ENCODE peak calls at places on chromosomes 7 and 10, in eight cellular contexts. One of them, this sample, is unnamed.

GRCh38 chr10:99658622-99659030 is 683 bp upstream of the ENTPD7 start:
- DNase-seq in hypothalamus: no peak
- DNase-seq in HCEC 1CT: no peak
- DNase-seq in T-helper 17 cell: no peak
- DNase-seq in Daoy: peak
- DNase-seq in T1000: no peak
- DNase-seq in GM10248: no peak
- DNase-seq in KG1: no peak
- DNase-seq in this sample: peak

GRCh38 chr7:388023-388355 is 98.0 kb downstream of the FOXL3 start:
- DNase-seq in KG1: no peak
- DNase-seq in T1000: no peak
- DNase-seq in GM10248: no peak
- DNase-seq in hypothalamus: no peak
- DNase-seq in Daoy: peak
- DNase-seq in T-helper 17 cell: no peak
- DNase-seq in HCEC 1CT: no peak
- DNase-seq in this sample: no peak

GRCh38 chr7:68700414-68700813 is 897.9 kb upstream of the AUTS2 start:
- DNase-seq in Daoy: no peak
- DNase-seq in KG1: no peak
- DNase-seq in GM10248: no peak
- DNase-seq in HCEC 1CT: no peak
- DNase-seq in T-helper 17 cell: no peak
- DNase-seq in hypothalamus: no peak
- DNase-seq in T1000: no peak
- DNase-seq in this sample: no peak

GRCh38 chr7:26910221-26910620 is 45.8 kb upstream of the SKAP2 start:
- DNase-seq in T-helper 17 cell: no peak
- DNase-seq in HCEC 1CT: peak
- DNase-seq in T1000: peak
- DNase-seq in hypothalamus: no peak
- DNase-seq in GM10248: no peak
- DNase-seq in KG1: no peak
- DNase-seq in Daoy: peak
- DNase-seq in this sample: no peak

GRCh38 chr7:82594665-82595064 is 151.1 kb upstream of the CACNA2D1 start:
- DNase-seq in KG1: no peak
- DNase-seq in Daoy: no peak
- DNase-seq in GM10248: no peak
- DNase-seq in T1000: no peak
- DNase-seq in HCEC 1CT: no peak
- DNase-seq in T-helper 17 cell: no peak
- DNase-seq in hypothalamus: no peak
- DNase-seq in this sample: no peak

GRCh38 chr7:27647052-27647451 is 15.6 kb downstream of the HIBADH start:
- DNase-seq in KG1: no peak
- DNase-seq in Daoy: peak
- DNase-seq in HCEC 1CT: peak
- DNase-seq in T1000: no peak
- DNase-seq in T-helper 17 cell: no peak
- DNase-seq in GM10248: no peak
- DNase-seq in hypothalamus: no peak
- DNase-seq in this sample: no peak

GRCh38 chr7:10860516-10860915 is 113.2 kb upstream of the PHF14 start:
- DNase-seq in KG1: no peak
- DNase-seq in GM10248: no peak
- DNase-seq in hypothalamus: no peak
- DNase-seq in T-helper 17 cell: no peak
- DNase-seq in Daoy: no peak
- DNase-seq in T1000: no peak
- DNase-seq in HCEC 1CT: no peak
- DNase-seq in this sample: no peak

GRCh38 chr10:107653832-107654287 is 489.4 kb upstream of the SORCS1 start:
- DNase-seq in hypothalamus: no peak
- DNase-seq in Daoy: no peak
- DNase-seq in KG1: peak
- DNase-seq in GM10248: peak
- DNase-seq in T1000: no peak
- DNase-seq in HCEC 1CT: peak
- DNase-seq in T-helper 17 cell: no peak
- DNase-seq in this sample: no peak

GRCh38 chr10:133357293-133358151 is at the start of gene FUOM:
- DNase-seq in hypothalamus: no peak
- DNase-seq in HCEC 1CT: peak
- DNase-seq in T1000: peak
- DNase-seq in T-helper 17 cell: peak
- DNase-seq in GM10248: peak
- DNase-seq in Daoy: peak
- DNase-seq in KG1: peak
- DNase-seq in this sample: peak

GRCh38 chr10:8037199-8037801 is 17.2 kb upstream of the GATA3 start:
- DNase-seq in T-helper 17 cell: no peak
- DNase-seq in Daoy: no peak
- DNase-seq in HCEC 1CT: no peak
- DNase-seq in KG1: no peak
- DNase-seq in T1000: no peak
- DNase-seq in hypothalamus: no peak
- DNase-seq in GM10248: peak
- DNase-seq in this sample: no peak

GRCh38 chr10:112191791-112192190 is 8.2 kb upstream of the GPAM start:
- DNase-seq in T1000: no peak
- DNase-seq in KG1: no peak
- DNase-seq in T-helper 17 cell: no peak
- DNase-seq in Daoy: no peak
- DNase-seq in HCEC 1CT: no peak
- DNase-seq in hypothalamus: no peak
- DNase-seq in GM10248: no peak
- DNase-seq in this sample: no peak

GRCh38 chr10:44990302-44990655 is 10.4 kb upstream of the ZNF22 start:
- DNase-seq in hypothalamus: no peak
- DNase-seq in GM10248: no peak
- DNase-seq in KG1: no peak
- DNase-seq in Daoy: no peak
- DNase-seq in T1000: no peak
- DNase-seq in HCEC 1CT: no peak
- DNase-seq in T-helper 17 cell: no peak
- DNase-seq in this sample: no peak

GRCh38 chr7:2864204-2864985 is 20.3 kb upstream of the GNA12 start:
- DNase-seq in HCEC 1CT: no peak
- DNase-seq in KG1: no peak
- DNase-seq in hypothalamus: no peak
- DNase-seq in T1000: no peak
- DNase-seq in T-helper 17 cell: no peak
- DNase-seq in Daoy: peak
- DNase-seq in GM10248: no peak
- DNase-seq in this sample: no peak

GRCh38 chr7:135976312-135977019 is 693 bp downstream of the MTPN start:
- DNase-seq in T1000: no peak
- DNase-seq in GM10248: peak
- DNase-seq in KG1: no peak
- DNase-seq in HCEC 1CT: no peak
- DNase-seq in T-helper 17 cell: peak
- DNase-seq in Daoy: no peak
- DNase-seq in hypothalamus: no peak
- DNase-seq in this sample: no peak

GRCh38 chr7:126700807-126701604 is 551.7 kb downstream of the GRM8 start:
- DNase-seq in KG1: peak
- DNase-seq in Daoy: peak
- DNase-seq in hypothalamus: no peak
- DNase-seq in T-helper 17 cell: peak
- DNase-seq in GM10248: peak
- DNase-seq in T1000: peak
- DNase-seq in HCEC 1CT: peak
- DNase-seq in this sample: no peak

GRCh38 chr10:86775056-86775858 is 18.8 kb downstream of the BMPR1A start:
- DNase-seq in T1000: no peak
- DNase-seq in HCEC 1CT: peak
- DNase-seq in hypothalamus: no peak
- DNase-seq in GM10248: peak
- DNase-seq in KG1: no peak
- DNase-seq in Daoy: no peak
- DNase-seq in T-helper 17 cell: no peak
- DNase-seq in this sample: no peak

GRCh38 chr7:148535227-148535626 is 55.3 kb upstream of the C7orf33 start:
- DNase-seq in Daoy: peak
- DNase-seq in GM10248: peak
- DNase-seq in KG1: no peak
- DNase-seq in HCEC 1CT: no peak
- DNase-seq in T-helper 17 cell: no peak
- DNase-seq in T1000: no peak
- DNase-seq in hypothalamus: no peak
- DNase-seq in this sample: no peak

GRCh38 chr10:117218654-117219053 is 21.4 kb downstream of the KCNK18 start:
- DNase-seq in HCEC 1CT: no peak
- DNase-seq in Daoy: no peak
- DNase-seq in T1000: no peak
- DNase-seq in T-helper 17 cell: no peak
- DNase-seq in GM10248: no peak
- DNase-seq in hypothalamus: no peak
- DNase-seq in KG1: no peak
- DNase-seq in this sample: no peak

GRCh38 chr7:27972272-27972671 is 208.3 kb downstream of the JAZF1 start:
- DNase-seq in hypothalamus: no peak
- DNase-seq in T-helper 17 cell: no peak
- DNase-seq in GM10248: no peak
- DNase-seq in HCEC 1CT: no peak
- DNase-seq in Daoy: no peak
- DNase-seq in T1000: no peak
- DNase-seq in KG1: no peak
- DNase-seq in this sample: peak

GRCh38 chr10:96017227-96017687 is 26.1 kb upstream of the CCNJ start:
- DNase-seq in hypothalamus: no peak
- DNase-seq in HCEC 1CT: peak
- DNase-seq in T-helper 17 cell: peak
- DNase-seq in GM10248: peak
- DNase-seq in T1000: peak
- DNase-seq in KG1: peak
- DNase-seq in Daoy: peak
- DNase-seq in this sample: no peak

GRCh38 chr10:112966191-112966855 is 16.3 kb downstream of the TCF7L2 start:
- DNase-seq in KG1: no peak
- DNase-seq in HCEC 1CT: no peak
- DNase-seq in T1000: no peak
- DNase-seq in Daoy: no peak
- DNase-seq in hypothalamus: no peak
- DNase-seq in GM10248: no peak
- DNase-seq in T-helper 17 cell: no peak
- DNase-seq in this sample: no peak

GRCh38 chr10:110737886-110738634 is 93.9 kb downstream of the RBM20 start:
- DNase-seq in GM10248: no peak
- DNase-seq in HCEC 1CT: no peak
- DNase-seq in T-helper 17 cell: no peak
- DNase-seq in T1000: no peak
- DNase-seq in KG1: no peak
- DNase-seq in Daoy: no peak
- DNase-seq in hypothalamus: no peak
- DNase-seq in this sample: no peak

GRCh38 chr10:111986079-111986478 is 197.5 kb downstream of the GPAM start:
- DNase-seq in Daoy: no peak
- DNase-seq in T-helper 17 cell: no peak
- DNase-seq in KG1: no peak
- DNase-seq in GM10248: no peak
- DNase-seq in T1000: no peak
- DNase-seq in HCEC 1CT: no peak
- DNase-seq in hypothalamus: no peak
- DNase-seq in this sample: no peak

GRCh38 chr7:140696024-140696678 is 357 bp upstream of the NDUFB2 start:
- DNase-seq in GM10248: peak
- DNase-seq in HCEC 1CT: peak
- DNase-seq in KG1: no peak
- DNase-seq in T1000: no peak
- DNase-seq in Daoy: peak
- DNase-seq in hypothalamus: no peak
- DNase-seq in T-helper 17 cell: peak
- DNase-seq in this sample: no peak

GRCh38 chr10:98320476-98321202 is 52.6 kb upstream of the LOXL4 start:
- DNase-seq in hypothalamus: no peak
- DNase-seq in GM10248: no peak
- DNase-seq in HCEC 1CT: no peak
- DNase-seq in Daoy: no peak
- DNase-seq in T-helper 17 cell: no peak
- DNase-seq in KG1: no peak
- DNase-seq in T1000: no peak
- DNase-seq in this sample: no peak

GRCh38 chr10:132937861-132938260 is 4.5 kb downstream of the CFAP46 start:
- DNase-seq in Daoy: no peak
- DNase-seq in HCEC 1CT: no peak
- DNase-seq in T-helper 17 cell: no peak
- DNase-seq in T1000: no peak
- DNase-seq in hypothalamus: no peak
- DNase-seq in KG1: no peak
- DNase-seq in GM10248: no peak
- DNase-seq in this sample: no peak

This sample was measured in activated naive CD8-positive, alpha-beta T cell treated with anti-CD3 and anti-CD28 coated beads, Interleukin-2, amount 10 ng/mL, durations not matched to agents 7 days and 5 days.